ENCODE peak calls at places on chromosomes 12 and 14, in ten cellular contexts. C, Z, O, U, K, Y, M, T, Q and A are unnamed samples.

GRCh38 chr12:29547151-29547561 is 49.7 kb upstream of the OVCH1 start:
- DNase-seq in K (peak), U (no peak), M (no peak), Z (peak), T (peak), O (no peak), Y (no peak), C (no peak), Q (no peak), A (no peak)

GRCh38 chr14:31269599-31270195 is 62.1 kb upstream of the HECTD1 start:
- DNase-seq in U (no peak), K (no peak), Z (peak), Q (no peak), O (peak), Y (no peak), C (peak), T (peak), M (no peak), A (no peak)

GRCh38 chr12:29208935-29209701 is 60.0 kb downstream of the FAR2 start:
- DNase-seq in Q (no peak), U (no peak), Y (no peak), M (no peak), K (no peak), Z (no peak), T (no peak), C (no peak), O (no peak), A (no peak)

GRCh38 chr12:13592063-13592942 is 389.1 kb downstream of the GRIN2B start:
- DNase-seq in C (no peak), T (no peak), O (no peak), Y (peak), U (peak), Q (no peak), M (no peak), K (no peak), Z (no peak), A (no peak)

GRCh38 chr12:106093246-106093645 is 45.5 kb downstream of the NUAK1 start:
- DNase-seq in Z (peak), U (no peak), K (no peak), C (no peak), T (no peak), Y (no peak), Q (no peak), M (no peak), O (no peak), A (no peak)

GRCh38 chr14:102485693-102486512 is 23.7 kb downstream of the ANKRD9 start:
- DNase-seq in Z (no peak), K (no peak), O (no peak), Q (no peak), C (no peak), T (no peak), Y (no peak), M (no peak), U (no peak), A (no peak)

GRCh38 chr12:111444706-111445310 is 39.1 kb downstream of the SH2B3 start:
- DNase-seq in Y (peak), U (peak), T (no peak), O (no peak), K (no peak), Q (peak), M (no peak), C (peak), Z (peak), A (peak)

GRCh38 chr14:65321370-65321875 is 91.1 kb upstream of the FUT8 start:
- DNase-seq in Q (no peak), M (no peak), U (peak), K (no peak), O (peak), T (no peak), Y (peak), C (peak), Z (no peak), A (no peak)

GRCh38 chr12:94263011-94263786 is 114.8 kb downstream of the PLXNC1 start:
- DNase-seq in M (no peak), Z (no peak), K (no peak), U (peak), T (no peak), Q (peak), O (no peak), C (no peak), Y (no peak), A (no peak)